ENCODE peak calls at places on chromosomes 7 and 10, in nine cellular contexts. V is cardiac muscle cell, F is GM23338, K is H9, E is progenitor cell of endocrine pancreas, X is GM13976, B is foreskin keratinocyte, Y is A549, R is OCI-LY7. N is an unnamed sample.
A peak's percentile ranks its signal among the peaks of the same experiment; 100 is the strongest.

GRCh38 chr7:99193527-99194214 is 14.2 kb downstream of the KPNA7 start:
- DNase-seq in V (peak; percentile 70), F (no peak), K (no peak), E (no peak), X (no peak), B (peak; percentile 59), Y (no peak), R (no peak), N (no peak)

GRCh38 chr7:85010306-85010705 is 176.6 kb downstream of the SEMA3D start:
- DNase-seq in V (no peak), F (no peak), K (no peak), E (no peak), X (no peak), B (no peak), Y (no peak), R (no peak), N (no peak)

GRCh38 chr10:95711492-95711891 is 17.8 kb upstream of the TCTN3 start:
- DNase-seq in V (no peak), F (no peak), K (no peak), E (no peak), X (no peak), B (no peak), Y (no peak), R (no peak), N (no peak)

GRCh38 chr7:151657173-151657572 is 137.5 kb upstream of the RHEB start:
- DNase-seq in V (no peak), F (no peak), K (no peak), E (no peak), X (no peak), B (no peak), Y (no peak), R (no peak), N (no peak)

GRCh38 chr10:90742189-90742588 is 115.7 kb downstream of the HTR7 start:
- DNase-seq in V (peak; percentile 32), F (no peak), K (no peak), E (no peak), X (no peak), B (peak; percentile 54), Y (no peak), R (no peak), N (no peak)

GRCh38 chr10:5533098-5533731 is 8.5 kb downstream of the CALML3 start:
- DNase-seq in V (no peak), F (no peak), K (no peak), E (no peak), X (no peak), B (no peak), Y (no peak), R (no peak), N (peak; percentile 28)

GRCh38 chr10:64486149-64486548 is 964.9 kb downstream of the REEP3 start:
- DNase-seq in V (peak; percentile 36), F (no peak), K (no peak), E (no peak), X (no peak), B (no peak), Y (no peak), R (no peak), N (no peak)

GRCh38 chr10:35194906-35195305 is 68.3 kb downstream of the CREM start:
- DNase-seq in V (peak; percentile 72), F (no peak), K (no peak), E (no peak), X (no peak), B (no peak), Y (peak; percentile 21), R (peak; percentile 43), N (no peak)

GRCh38 chr7:95155965-95156364 is 168.4 kb downstream of the PON1 start:
- DNase-seq in V (no peak), F (no peak), K (no peak), E (no peak), X (no peak), B (no peak), Y (no peak), R (no peak), N (no peak)

GRCh38 chr10:14126697-14127440 is 203.9 kb downstream of the FRMD4A start:
- DNase-seq in V (no peak), F (no peak), K (no peak), E (no peak), X (no peak), B (peak; percentile 45), Y (no peak), R (no peak), N (no peak)

GRCh38 chr7:111827863-111828504 is 265.7 kb upstream of the IMMP2L start:
- DNase-seq in V (peak; percentile 16), F (no peak), K (no peak), E (no peak), X (no peak), B (peak; percentile 35), Y (no peak), R (no peak), N (no peak)

DNA sequence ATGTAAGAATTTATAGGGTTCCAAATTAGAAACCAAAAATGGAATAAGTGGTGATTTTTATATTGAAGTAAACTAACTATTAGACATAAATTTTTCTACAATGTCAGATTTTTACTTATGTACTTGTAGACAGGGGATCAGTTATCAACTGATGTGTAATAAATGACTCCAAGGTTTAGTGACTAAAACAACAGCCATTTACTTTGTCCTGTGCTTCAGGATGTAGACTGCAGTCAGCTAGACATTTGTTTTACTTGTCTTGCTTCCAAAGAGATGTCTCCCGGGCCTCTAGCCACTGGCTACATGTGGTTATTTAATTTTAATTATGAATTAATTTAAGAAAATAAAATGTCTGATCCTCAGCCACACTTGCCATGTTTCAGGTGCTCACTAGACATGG is 249.7 kb upstream of the IGFBP3 start:
- DNase-seq in V (no peak), F (no peak), K (no peak), E (no peak), X (no peak), B (no peak), Y (no peak), R (no peak), N (no peak)
- TF ChIP-seq CTCF in V (no peak), F (no peak), K (no peak), E (no peak), X (no peak), B (no peak), Y (no peak), R (no peak), N (no peak)

DNA sequence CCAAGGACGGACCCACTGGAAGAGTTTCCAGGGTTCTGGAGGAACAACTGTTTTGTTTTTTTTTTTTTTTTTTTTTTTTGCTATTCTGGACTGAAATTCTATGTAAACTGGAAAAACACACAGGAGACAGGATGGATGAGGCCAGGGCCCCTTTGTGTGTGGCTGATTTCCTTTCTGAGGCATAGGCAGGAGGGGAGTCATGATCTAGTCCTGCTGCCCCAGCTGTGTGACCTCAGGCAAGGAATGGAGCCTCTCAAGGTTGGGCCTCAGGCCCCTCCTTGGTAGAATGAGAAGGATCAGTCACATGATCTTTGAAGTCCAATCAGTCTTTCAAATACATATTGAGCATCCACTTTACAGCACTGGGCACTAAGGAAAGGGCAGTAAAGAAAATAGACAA is 87.6 kb downstream of the SH3PXD2A start:
- DNase-seq in V (no peak), F (no peak), K (no peak), E (no peak), X (no peak), B (no peak), Y (no peak), R (no peak), N (no peak)
- TF ChIP-seq CTCF in V (no peak), F (no peak), K (no peak), E (no peak), X (no peak), B (no peak), Y (no peak), R (no peak), N (no peak)

GRCh38 chr7:130278892-130279690 is 12.4 kb downstream of the CPA2 start:
- DNase-seq in V (peak; percentile 97), F (no peak), K (no peak), E (no peak), X (no peak), B (no peak), Y (no peak), R (no peak), N (no peak)
- TF ChIP-seq CTCF in V (no peak), F (no peak), K (no peak), E (no peak), X (no peak), B (no peak), Y (no peak), R (no peak), N (no peak)

GRCh38 chr10:82934947-82935346 is 1060.0 kb downstream of the NRG3 start:
- DNase-seq in V (no peak), F (no peak), K (no peak), E (no peak), X (no peak), B (no peak), Y (no peak), R (no peak), N (no peak)

GRCh38 chr10:82938331-82938730 is 1063.3 kb downstream of the NRG3 start:
- DNase-seq in V (no peak), F (no peak), K (no peak), E (no peak), X (no peak), B (no peak), Y (no peak), R (no peak), N (no peak)

GRCh38 chr10:82932426-82932825 is 1057.4 kb downstream of the NRG3 start:
- DNase-seq in V (no peak), F (no peak), K (no peak), E (no peak), X (no peak), B (no peak), Y (no peak), R (no peak), N (no peak)

GRCh38 chr10:82934429-82934828 is 1059.4 kb downstream of the NRG3 start:
- DNase-seq in V (peak; percentile 10), F (peak; percentile 47), K (peak; percentile 28), E (no peak), X (no peak), B (no peak), Y (no peak), R (peak; percentile 4), N (no peak)
- TF ChIP-seq CTCF in V (no peak), F (peak; percentile 45), K (peak; percentile 62), E (peak; percentile 18), X (peak; percentile 5), B (peak; percentile 47), Y (no peak), R (peak; percentile 29), N (no peak)

GRCh38 chr7:139321071-139321745 is 19.9 kb upstream of the FMC1 start:
- DNase-seq in V (peak; percentile 46), F (peak; percentile 75), K (peak; percentile 40), E (no peak), X (peak; percentile 27), B (no peak), Y (no peak), R (peak; percentile 14), N (peak; percentile 10)
- TF ChIP-seq CTCF in V (peak; percentile 46), F (peak; percentile 59), K (peak; percentile 63), E (peak; percentile 35), X (peak; percentile 34), B (peak; percentile 64), Y (peak; percentile 18), R (peak; percentile 52), N (no peak)

GRCh38 chr7:142298009-142298408 is 40.2 kb upstream of the PRSS58 start:
- DNase-seq in V (no peak), F (peak; percentile 88), K (peak; percentile 76), E (no peak), X (no peak), B (no peak), Y (peak; percentile 15), R (peak; percentile 35), N (no peak)
- TF ChIP-seq CTCF in V (no peak), F (peak; percentile 64), K (peak; percentile 75), E (peak; percentile 41), X (no peak), B (peak; percentile 51), Y (peak; percentile 9), R (peak; percentile 77), N (peak; percentile 12)

GRCh38 chr7:4845740-4846142 is 16.1 kb downstream of the PAPOLB start:
- DNase-seq in V (peak; percentile 65), F (peak; percentile 86), K (peak; percentile 83), E (no peak), X (no peak), B (no peak), Y (no peak), R (no peak), N (peak; percentile 42)
- TF ChIP-seq CTCF in V (peak; percentile 56), F (peak; percentile 68), K (peak; percentile 81), E (peak; percentile 62), X (no peak), B (no peak), Y (no peak), R (no peak), N (peak; percentile 18)

N was measured in nephron progenitor cell.